ENCODE peak calls at places on chromosomes 13 and 19, in ten cellular contexts. R is activated naive CD8-positive, alpha-beta T cell treated with anti-CD3 and anti-CD28 coated beads, Interleukin-2, amount 10 ng/mL, durations not matched to agents 7 days and 5 days; E is transverse colon; S is choroid plexus epithelial cell; N is amniotic epithelial cell; Y is left ventricle myocardium inferior; G is lung; P is stimulated activated CD8-positive, alpha-beta memory T cell treated with anti-CD3 and anti-CD28 coated beads, Interleukin-2, amount 100 ng/mL, for 1 hour; J is nephron progenitor cell; D is fibroblast of villous mesenchyme. Q is an unnamed sample.

GRCh38 chr19:4229179-4229931 is at the start of gene EBI3:
- DNase-seq in R (peak; percentile 43), E (peak; percentile 34), S (peak; percentile 97), N (peak; percentile 62), Y (peak; percentile 36), G (no peak), P (no peak), J (peak; percentile 50), D (peak; percentile 40), Q (peak; percentile 88)

GRCh38 chr19:19387108-19387507 is 18.4 kb upstream of the GATAD2A start:
- DNase-seq in R (no peak), E (no peak), S (no peak), N (no peak), Y (no peak), G (no peak), P (no peak), J (no peak), D (no peak), Q (no peak)

GRCh38 chr19:4745986-4746385 is 22.3 kb upstream of the DPP9 start:
- DNase-seq in R (no peak), E (no peak), S (no peak), N (no peak), Y (no peak), G (no peak), P (no peak), J (no peak), D (no peak), Q (no peak)

GRCh38 chr13:99162543-99162942 is 38.1 kb upstream of the UBAC2 start:
- DNase-seq in R (no peak), E (no peak), S (no peak), N (no peak), Y (no peak), G (no peak), P (no peak), J (peak; percentile 25), D (no peak), Q (no peak)

GRCh38 chr19:7533925-7534480 is 1.5 kb upstream of the PNPLA6 start:
- DNase-seq in R (peak; percentile 78), E (peak; percentile 91), S (peak; percentile 95), N (peak; percentile 89), Y (peak; percentile 88), G (peak; percentile 85), P (peak; percentile 72), J (peak; percentile 80), D (peak; percentile 89), Q (peak; percentile 89)

GRCh38 chr13:110868631-110869165 is 46.2 kb downstream of the ANKRD10 start:
- DNase-seq in R (no peak), E (no peak), S (no peak), N (no peak), Y (no peak), G (no peak), P (no peak), J (no peak), D (no peak), Q (no peak)

GRCh38 chr13:98577823-98578285 is 947 bp upstream of the STK24 start:
- DNase-seq in R (no peak), E (no peak), S (no peak), N (no peak), Y (no peak), G (no peak), P (no peak), J (peak; percentile 21), D (no peak), Q (no peak)

GRCh38 chr13:111533900-111534645 is 213.6 kb downstream of the TEX29 start:
- DNase-seq in R (no peak), E (no peak), S (no peak), N (no peak), Y (no peak), G (no peak), P (no peak), J (no peak), D (no peak), Q (no peak)

GRCh38 chr13:45811891-45812583 is 39.5 kb downstream of the SIAH3 start:
- DNase-seq in R (no peak), E (no peak), S (no peak), N (no peak), Y (no peak), G (no peak), P (no peak), J (no peak), D (no peak), Q (no peak)

GRCh38 chr19:7928741-7929701 is 3.1 kb upstream of the CTXN1 start:
- DNase-seq in R (peak; percentile 72), E (no peak), S (peak; percentile 91), N (peak; percentile 92), Y (no peak), G (no peak), P (peak; percentile 45), J (peak; percentile 72), D (peak; percentile 93), Q (no peak)

GRCh38 chr13:50677687-50678463 is 165.6 kb downstream of the DLEU7 start:
- DNase-seq in R (no peak), E (no peak), S (no peak), N (no peak), Y (no peak), G (no peak), P (no peak), J (no peak), D (no peak), Q (no peak)

GRCh38 chr19:1172353-1173159 is 1.5 kb downstream of the SBNO2 start:
- DNase-seq in R (no peak), E (peak; percentile 76), S (peak; percentile 48), N (peak; percentile 20), Y (no peak), G (no peak), P (no peak), J (peak; percentile 39), D (peak; percentile 70), Q (no peak)

GRCh38 chr19:49589391-49589790 is 1.6 kb upstream of the PRR12 start:
- DNase-seq in R (no peak), E (no peak), S (peak; percentile 4), N (no peak), Y (no peak), G (no peak), P (no peak), J (no peak), D (no peak), Q (no peak)

GRCh38 chr19:49790866-49791265 is 22.2 kb downstream of the FUZ start:
- DNase-seq in R (no peak), E (no peak), S (peak; percentile 47), N (peak; percentile 78), Y (peak; percentile 47), G (no peak), P (no peak), J (no peak), D (peak; percentile 75), Q (no peak)

GRCh38 chr19:16367269-16367683 is 42.6 kb downstream of the KLF2 start:
- DNase-seq in R (peak; percentile 64), E (no peak), S (no peak), N (no peak), Y (no peak), G (no peak), P (no peak), J (no peak), D (no peak), Q (no peak)

GRCh38 chr13:75353786-75354193 is 128.2 kb downstream of the TBC1D4 start:
- DNase-seq in R (no peak), E (no peak), S (no peak), N (no peak), Y (no peak), G (no peak), P (no peak), J (no peak), D (no peak), Q (no peak)

GRCh38 chr13:113545931-113546516 is 38.5 kb upstream of the TFDP1 start:
- DNase-seq in R (peak; percentile 19), E (peak; percentile 4), S (no peak), N (no peak), Y (no peak), G (no peak), P (no peak), J (no peak), D (no peak), Q (peak; percentile 82)

GRCh38 chr13:30872685-30873443 is 33.2 kb upstream of the MEDAG start:
- DNase-seq in R (no peak), E (no peak), S (peak; percentile 80), N (peak; percentile 88), Y (no peak), G (no peak), P (no peak), J (no peak), D (peak; percentile 81), Q (no peak)

GRCh38 chr19:18645035-18645511 is 8.2 kb downstream of the KLHL26 start:
- DNase-seq in R (no peak), E (no peak), S (no peak), N (no peak), Y (no peak), G (no peak), P (no peak), J (no peak), D (no peak), Q (no peak)

GRCh38 chr13:99151516-99151915 is 49.1 kb upstream of the UBAC2 start:
- DNase-seq in R (no peak), E (no peak), S (peak; percentile 50), N (peak; percentile 74), Y (no peak), G (no peak), P (no peak), J (no peak), D (peak; percentile 52), Q (no peak)

GRCh38 chr19:17933414-17934129 is 757 bp downstream of the CCDC124 start:
- DNase-seq in R (no peak), E (no peak), S (peak; percentile 54), N (peak; percentile 72), Y (no peak), G (no peak), P (no peak), J (no peak), D (peak; percentile 27), Q (no peak)